ENCODE peak calls at places on chromosome 9, in five cellular contexts. Q is non-pigmented ciliary epithelial cell; G is fibroblast of pulmonary artery; O is Calu3; U is activated CD8-positive, alpha-beta memory T cell treated with anti-CD3 and anti-CD28 coated beads for 1 hour. B is an unnamed sample.
A peak's percentile ranks its signal among the peaks of the same experiment; 100 is the strongest.

GRCh38 chr9:135088979-135089847 is 1.7 kb downstream of the OLFM1 start:
- DNase-seq in U (no peak), G (no peak), O (no peak), Q (no peak), B (no peak)

GRCh38 chr9:33517373-33517772 is 6.7 kb upstream of the ANKRD18B start:
- DNase-seq in G (peak; percentile 61), Q (no peak), U (no peak), O (peak; percentile 25), B (peak; percentile 58)

GRCh38 chr9:20144255-20144654 is 355.4 kb upstream of the SLC24A2 start:
- DNase-seq in U (no peak), O (no peak), Q (no peak), G (no peak), B (peak; percentile 4)

GRCh38 chr9:114316605-114317230 is 6.2 kb upstream of the ORM1 start:
- DNase-seq in Q (no peak), G (no peak), O (no peak), U (no peak), B (peak; percentile 62)

GRCh38 chr9:88766778-88767503 is 224.3 kb upstream of the S1PR3 start:
- DNase-seq in Q (no peak), G (peak; percentile 81), O (no peak), U (no peak), B (peak; percentile 36)

GRCh38 chr9:99030082-99030481 is 74.8 kb upstream of the TGFBR1 start:
- DNase-seq in Q (peak; percentile 95), G (peak; percentile 93), O (no peak), U (no peak), B (peak; percentile 79)

GRCh38 chr9:68706579-68707201 is 1.6 kb downstream of the PIP5K1B start:
- DNase-seq in Q (no peak), O (no peak), U (no peak), G (no peak), B (no peak)

GRCh38 chr9:86287013-86287412 is 4.7 kb upstream of the ISCA1 start:
- DNase-seq in G (peak; percentile 60), Q (no peak), U (no peak), O (no peak), B (peak; percentile 73)

GRCh38 chr9:92970467-92970923 is 23.2 kb downstream of the FGD3 start:
- DNase-seq in Q (no peak), O (no peak), U (no peak), G (peak; percentile 18), B (peak; percentile 94)

GRCh38 chr9:135358161-135358940 is 121.2 kb upstream of the PPP1R26 start:
- DNase-seq in O (no peak), G (no peak), U (no peak), Q (no peak), B (no peak)

GRCh38 chr9:110065527-110065926 is 142.4 kb downstream of the C9orf152 start:
- DNase-seq in Q (no peak), O (no peak), U (no peak), G (peak; percentile 89), B (no peak)

GRCh38 chr9:4620881-4621555 is 41.1 kb upstream of the PLPP6 start:
- DNase-seq in U (no peak), G (peak; percentile 60), O (no peak), Q (no peak), B (peak; percentile 70)

GRCh38 chr9:19445452-19445851 is 36.6 kb downstream of the ACER2 start:
- DNase-seq in U (no peak), Q (no peak), G (no peak), O (no peak), B (peak; percentile 61)

GRCh38 chr9:91994422-91994821 is 44.4 kb upstream of the ROR2 start:
- DNase-seq in Q (no peak), O (no peak), G (no peak), U (no peak), B (no peak)

GRCh38 chr9:89319015-89319905 is 960 bp downstream of the SECISBP2 start:
- DNase-seq in G (no peak), O (no peak), U (no peak), Q (no peak), B (peak; percentile 20)

GRCh38 chr9:77729177-77729576 is 81.1 kb upstream of the GNA14 start:
- DNase-seq in Q (no peak), O (no peak), U (no peak), G (no peak), B (no peak)

GRCh38 chr9:129648092-129648763 is 6.3 kb upstream of the ASB6 start:
- DNase-seq in U (no peak), Q (no peak), G (no peak), O (no peak), B (no peak)

GRCh38 chr9:132507670-132508469 is 74.5 kb upstream of the BARHL1 start:
- DNase-seq in O (peak; percentile 75), G (peak; percentile 76), U (peak; percentile 43), Q (peak; percentile 22), B (peak; percentile 84)

GRCh38 chr9:16023466-16023865 is 470.6 kb downstream of the CCDC171 start:
- DNase-seq in G (peak; percentile 28), U (no peak), Q (no peak), O (no peak), B (peak; percentile 66)

GRCh38 chr9:35689601-35690446 is at the start of gene TPM2:
- DNase-seq in U (no peak), O (peak; percentile 51), G (peak; percentile 88), Q (no peak), B (peak; percentile 97)

GRCh38 chr9:108950168-108950567 is 16.0 kb downstream of the ABITRAM start:
- DNase-seq in U (no peak), Q (no peak), O (no peak), G (no peak), B (no peak)

GRCh38 chr9:4970970-4971641 is 14.0 kb upstream of the JAK2 start:
- DNase-seq in Q (no peak), U (no peak), O (peak; percentile 43), G (no peak), B (no peak)

GRCh38 chr9:115604831-115605483 is 487.0 kb upstream of the TNC start:
- DNase-seq in U (no peak), O (no peak), G (peak; percentile 85), Q (no peak), B (peak; percentile 86)

GRCh38 chr9:32394381-32395049 is 10.1 kb downstream of the ACO1 start:
- DNase-seq in Q (no peak), U (no peak), O (no peak), G (no peak), B (peak; percentile 11)

GRCh38 chr9:133135193-133135745 is 14.2 kb upstream of the RALGDS start:
- DNase-seq in Q (no peak), G (peak; percentile 76), O (peak; percentile 89), U (no peak), B (peak; percentile 97)

GRCh38 chr9:37302277-37302676 is 120.2 kb upstream of the GRHPR start:
- DNase-seq in Q (no peak), U (no peak), O (no peak), G (no peak), B (no peak)

GRCh38 chr9:129109504-129109903 is 1.1 kb downstream of the CRAT start:
- DNase-seq in O (no peak), Q (no peak), U (no peak), G (no peak), B (no peak)